ENCODE peak calls at places on chromosomes 5 and 9, in four cellular contexts. J is globus pallidus, G is adipocyte, R is AG04450. E is an unnamed sample.

GRCh38 chr5:111820072-111820471 is 63.1 kb upstream of the NREP start:
- DNase-seq in J (no peak), G (no peak), R (no peak), E (no peak)

GRCh38 chr9:93820667-93821306 is 134.4 kb downstream of the BARX1 start:
- DNase-seq in J (no peak), G (no peak), R (no peak), E (no peak)

GRCh38 chr5:1931590-1932138 is 48.9 kb upstream of the IRX4 start:
- DNase-seq in J (no peak), G (no peak), R (no peak), E (no peak)

GRCh38 chr9:133238272-133238850 is 29.3 kb upstream of the OBP2B start:
- DNase-seq in J (peak), G (peak), R (no peak), E (peak)

GRCh38 chr5:136620016-136620419 is 254.7 kb upstream of the TRPC7 start:
- DNase-seq in J (no peak), G (no peak), R (no peak), E (no peak)

GRCh38 chr5:8683528-8683927 is 814.6 kb downstream of the MTRR start:
- DNase-seq in J (no peak), G (no peak), R (no peak), E (no peak)

GRCh38 chr5:68007446-68007845 is 208.1 kb upstream of the PIK3R1 start:
- DNase-seq in J (no peak), G (peak), R (peak), E (peak)

GRCh38 chr5:31911291-31912265 is 262.5 kb downstream of the GOLPH3 start:
- DNase-seq in J (peak), G (no peak), R (no peak), E (no peak)

GRCh38 chr5:115389799-115390382 is 93.4 kb upstream of the CCDC112 start:
- DNase-seq in J (no peak), G (no peak), R (no peak), E (no peak)

GRCh38 chr5:81856948-81857928 is 106.3 kb upstream of the SSBP2 start:
- DNase-seq in J (peak), G (peak), R (no peak), E (no peak)

GRCh38 chr5:16992006-16992405 is 55.9 kb upstream of the MYO10 start:
- DNase-seq in J (no peak), G (peak), R (no peak), E (no peak)

GRCh38 chr5:61658592-61659008 is 326.5 kb downstream of the ZSWIM6 start:
- DNase-seq in J (peak), G (peak), R (peak), E (peak)

GRCh38 chr5:60700347-60700815 is 415 bp upstream of the DEPDC1B start:
- DNase-seq in J (peak), G (peak), R (no peak), E (no peak)

GRCh38 chr5:123155511-123155923 is 66.5 kb downstream of the PRDM6 start:
- DNase-seq in J (no peak), G (no peak), R (no peak), E (no peak)

GRCh38 chr9:27572918-27573698 is at the start of gene C9orf72:
- DNase-seq in J (no peak), G (peak), R (no peak), E (no peak)

GRCh38 chr5:92401492-92401891 is 1018.4 kb upstream of the ARRDC3 start:
- DNase-seq in J (peak), G (peak), R (no peak), E (no peak)

GRCh38 chr9:106482733-106483132 is 380.2 kb upstream of the ZNF462 start:
- DNase-seq in J (no peak), G (no peak), R (no peak), E (no peak)